ENCODE peak calls at places on chromosome 22, in ten cellular contexts. One of them, this sample, is unnamed.

GRCh38 chr22:28855355-28856094 is 27.8 kb upstream of the ZNRF3 start:
- DNase-seq in midbrain: peak; percentile 63
- DNase-seq in cardiac muscle cell: peak; percentile 71
- DNase-seq in GDM1: peak; percentile 33
- DNase-seq in natural killer cell: peak; percentile 19
- DNase-seq in mesenchymal stem cell: peak; percentile 59
- DNase-seq in thoracic aorta: no peak
- DNase-seq in heart left ventricle: no peak
- DNase-seq in left colon: no peak
- DNase-seq in T-helper 9 cell: peak; percentile 4
- DNase-seq in this sample: peak; percentile 74

GRCh38 chr22:17479129-17479528 is 84.2 kb upstream of the SLC25A18 start:
- DNase-seq in left colon: no peak
- DNase-seq in GDM1: no peak
- DNase-seq in natural killer cell: no peak
- DNase-seq in heart left ventricle: no peak
- DNase-seq in cardiac muscle cell: no peak
- DNase-seq in T-helper 9 cell: no peak
- DNase-seq in mesenchymal stem cell: no peak
- DNase-seq in thoracic aorta: no peak
- DNase-seq in midbrain: no peak
- DNase-seq in this sample: no peak

GRCh38 chr22:48071305-48071704 is 1308.9 kb downstream of the TBC1D22A start:
- DNase-seq in mesenchymal stem cell: no peak
- DNase-seq in cardiac muscle cell: no peak
- DNase-seq in left colon: no peak
- DNase-seq in thoracic aorta: no peak
- DNase-seq in natural killer cell: no peak
- DNase-seq in heart left ventricle: no peak
- DNase-seq in GDM1: no peak
- DNase-seq in T-helper 9 cell: no peak
- DNase-seq in midbrain: no peak
- DNase-seq in this sample: no peak

GRCh38 chr22:49382451-49382735 is 445.3 kb downstream of the BRD1 start:
- DNase-seq in heart left ventricle: no peak
- DNase-seq in cardiac muscle cell: no peak
- DNase-seq in T-helper 9 cell: no peak
- DNase-seq in mesenchymal stem cell: no peak
- DNase-seq in left colon: no peak
- DNase-seq in natural killer cell: no peak
- DNase-seq in GDM1: no peak
- DNase-seq in thoracic aorta: no peak
- DNase-seq in midbrain: no peak
- DNase-seq in this sample: no peak

GRCh38 chr22:18057568-18058209 is 20.1 kb upstream of the PEX26 start:
- DNase-seq in cardiac muscle cell: no peak
- DNase-seq in left colon: peak; percentile 86
- DNase-seq in mesenchymal stem cell: peak; percentile 93
- DNase-seq in natural killer cell: no peak
- DNase-seq in heart left ventricle: peak; percentile 83
- DNase-seq in GDM1: no peak
- DNase-seq in thoracic aorta: peak; percentile 84
- DNase-seq in midbrain: peak; percentile 39
- DNase-seq in T-helper 9 cell: no peak
- DNase-seq in this sample: no peak

GRCh38 chr22:24977370-24978230 is 25.1 kb downstream of the KIAA1671 start:
- DNase-seq in cardiac muscle cell: peak; percentile 78
- DNase-seq in heart left ventricle: peak; percentile 73
- DNase-seq in T-helper 9 cell: no peak
- DNase-seq in thoracic aorta: no peak
- DNase-seq in midbrain: no peak
- DNase-seq in natural killer cell: no peak
- DNase-seq in GDM1: no peak
- DNase-seq in left colon: peak; percentile 58
- DNase-seq in mesenchymal stem cell: peak; percentile 54
- DNase-seq in this sample: no peak

GRCh38 chr22:41482319-41482935 is 13.5 kb downstream of the ACO2 start:
- DNase-seq in natural killer cell: no peak
- DNase-seq in midbrain: no peak
- DNase-seq in GDM1: no peak
- DNase-seq in heart left ventricle: no peak
- DNase-seq in cardiac muscle cell: no peak
- DNase-seq in T-helper 9 cell: no peak
- DNase-seq in mesenchymal stem cell: peak; percentile 28
- DNase-seq in thoracic aorta: no peak
- DNase-seq in left colon: no peak
- DNase-seq in this sample: no peak

GRCh38 chr22:27726726-27727449 is 74.7 kb downstream of the MN1 start:
- DNase-seq in thoracic aorta: no peak
- DNase-seq in heart left ventricle: peak; percentile 88
- DNase-seq in natural killer cell: no peak
- DNase-seq in left colon: peak; percentile 42
- DNase-seq in mesenchymal stem cell: peak; percentile 85
- DNase-seq in GDM1: no peak
- DNase-seq in midbrain: no peak
- DNase-seq in T-helper 9 cell: no peak
- DNase-seq in cardiac muscle cell: no peak
- DNase-seq in this sample: no peak

GRCh38 chr22:49380828-49381114 is 446.9 kb downstream of the BRD1 start:
- DNase-seq in mesenchymal stem cell: no peak
- DNase-seq in midbrain: no peak
- DNase-seq in natural killer cell: no peak
- DNase-seq in GDM1: no peak
- DNase-seq in heart left ventricle: no peak
- DNase-seq in cardiac muscle cell: no peak
- DNase-seq in thoracic aorta: no peak
- DNase-seq in left colon: no peak
- DNase-seq in T-helper 9 cell: no peak
- DNase-seq in this sample: no peak